ENCODE peak calls at places on chromosomes 7 and 10, in five cellular contexts. X is A549, T is HepG2, S is H1, W is K562. I is an unnamed sample. For H3K9me3, the result is how much of the 10 kb centered on the place peaks cover.

GRCh38 chr7:105808703-105809590 is 67.5 kb downstream of the ATXN7L1 start:
- DNase-seq in W (peak), S (no peak), X (peak), T (no peak), I (peak)

GRCh38 chr10:14032406-14032998 is 298.2 kb downstream of the FRMD4A start:
- DNase-seq in T (no peak), W (peak), X (no peak), S (peak), I (peak)

GRCh38 chr10:6204341-6205191 is 1.8 kb downstream of the PFKFB3 start:
- DNase-seq in S (no peak), X (peak), W (no peak), T (no peak), I (peak)

GRCh38 chr10:131090761-131091661 is 220.5 kb downstream of the TCERG1L start:
- DNase-seq in W (no peak), S (no peak), T (no peak), X (no peak), I (no peak)

GRCh38 chr7:8160250-8160649 is 101.7 kb downstream of the ICA1 start:
- DNase-seq in T (no peak), W (no peak), X (no peak), S (no peak), I (no peak)

GRCh38 chr7:42285383-42285824 is 48.4 kb upstream of the GLI3 start:
- DNase-seq in W (no peak), X (no peak), S (no peak), T (no peak), I (no peak)

GRCh38 chr10:3811331-3811870 is 26.4 kb upstream of the KLF6 start:
- DNase-seq in S (no peak), X (no peak), W (no peak), T (no peak), I (peak)

GRCh38 chr10:68897336-68897741 is 3.8 kb upstream of the DDX50 start:
- DNase-seq in X (peak), S (no peak), W (peak), T (peak), I (peak)

GRCh38 chr10:8136745-8137144 is 82.3 kb downstream of the GATA3 start:
- DNase-seq in T (no peak), W (no peak), S (no peak), X (no peak), I (no peak)

GRCh38 chr10:8129438-8129837 is 75.0 kb downstream of the GATA3 start:
- DNase-seq in X (no peak), W (no peak), T (no peak), S (no peak), I (no peak)

GRCh38 chr10:8133146-8133545 is 78.7 kb downstream of the GATA3 start:
- DNase-seq in T (no peak), W (no peak), X (no peak), S (no peak), I (no peak)

GRCh38 chr10:8128511-8128910 is 74.0 kb downstream of the GATA3 start:
- DNase-seq in W (no peak), S (no peak), X (no peak), T (no peak), I (no peak)

GRCh38 chr10:8130973-8131911 is 76.8 kb downstream of the GATA3 start:
- DNase-seq in S (no peak), T (no peak), X (peak), W (no peak), I (peak)
- TF ChIP-seq JUN in S (no peak), T (no peak), X (no peak), W (no peak), I (peak)

DNA sequence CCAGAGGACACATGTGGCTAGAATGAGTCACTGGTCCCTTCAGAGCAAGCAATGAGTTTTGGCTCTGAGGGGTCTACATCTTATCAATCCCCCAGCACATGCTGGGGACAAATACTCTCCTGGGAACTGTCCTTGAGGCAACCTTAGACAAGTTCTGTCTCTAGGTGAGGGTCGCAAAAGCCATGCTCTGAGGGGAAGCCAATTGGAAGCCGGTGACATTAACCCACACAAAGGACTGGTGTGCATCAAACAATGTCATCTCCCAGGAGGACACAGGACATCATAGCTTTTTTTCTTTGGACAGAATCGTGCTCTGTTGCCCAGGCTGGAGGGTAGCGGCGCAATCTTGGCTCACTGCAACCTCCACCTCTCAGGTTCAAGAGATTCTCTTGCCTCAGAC is 111.6 kb upstream of the ZNF722 start:
- DNase-seq in X (no peak), S (no peak), W (no peak), T (no peak), I (no peak)
- H3K9me3 ChIP-seq in X (under half), S (half or more), W (under half), T (half or more), I (under half)

GRCh38 chr10:114388275-114388674 is 16.0 kb downstream of the AFAP1L2 start:
- DNase-seq in W (no peak), S (no peak), T (no peak), X (no peak), I (no peak)
- H3K27ac ChIP-seq in W (no peak), S (no peak), T (no peak), X (peak), I (no peak)

GRCh38 chr10:60572511-60573194 is 183.0 kb upstream of the ANK3 start:
- DNase-seq in T (peak), S (peak), X (no peak), W (no peak), I (peak)
- TF ChIP-seq JUN in T (no peak), S (no peak), X (no peak), W (no peak), I (no peak)

GRCh38 chr7:111796671-111797070 is 234.4 kb upstream of the IMMP2L start:
- DNase-seq in X (peak), T (no peak), W (peak), S (no peak), I (no peak)
- H3K9me3 ChIP-seq in X (under half), T (under half), W (under half), S (under half), I (under half)

DNA sequence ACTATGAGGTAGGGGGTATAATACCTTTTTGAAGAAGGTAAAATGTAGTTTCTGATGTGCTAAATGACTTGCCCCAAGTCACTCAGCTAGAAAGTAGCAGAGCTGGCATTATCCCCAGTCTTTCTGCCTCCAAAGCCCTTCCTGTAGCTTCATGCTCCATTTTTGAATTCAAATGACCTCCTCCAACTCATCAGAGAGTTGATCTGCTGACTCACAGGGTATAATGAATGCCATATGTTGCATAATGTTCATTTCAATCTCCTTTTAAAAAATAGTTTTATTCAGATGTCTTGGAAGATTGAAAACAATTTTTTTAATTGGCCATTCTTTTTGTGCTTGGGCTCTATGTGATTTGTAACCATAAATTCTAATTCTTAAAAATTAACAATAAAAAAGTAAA is 272.8 kb upstream of the IMMP2L start:
- DNase-seq in S (no peak), T (no peak), W (no peak), X (no peak), I (peak)
- H3K27ac ChIP-seq in S (no peak), T (no peak), W (no peak), X (no peak), I (peak)

DNA sequence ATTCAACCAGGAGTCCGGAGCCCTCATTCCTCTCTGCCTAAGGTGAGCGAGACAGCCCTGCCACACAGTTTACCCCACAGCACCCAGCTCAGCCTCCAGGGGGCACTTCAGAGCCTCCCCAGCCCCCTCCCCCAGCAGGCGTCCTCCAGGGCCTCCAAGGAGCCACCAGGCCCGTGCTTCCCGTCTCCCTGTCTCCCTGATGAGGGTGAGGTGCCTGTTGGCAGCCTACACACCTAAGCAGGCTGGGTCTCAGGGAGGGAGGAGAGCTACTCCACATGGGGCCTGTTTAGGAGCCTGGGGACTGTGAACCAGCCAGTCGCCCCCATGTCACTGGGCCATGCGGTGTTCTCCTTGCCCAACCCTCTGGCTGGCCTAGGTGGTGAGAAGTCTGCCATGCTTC is 28.9 kb upstream of the TRIM8 start:
- DNase-seq in S (no peak), T (no peak), W (peak), X (peak), I (peak)
- TF ChIP-seq JUN in S (no peak), T (no peak), W (no peak), X (no peak), I (no peak)

GRCh38 chr7:134086998-134087735 is 40.0 kb upstream of the LRGUK start:
- DNase-seq in S (no peak), T (no peak), X (no peak), W (no peak), I (no peak)
- H3K9me3 ChIP-seq in S (under half), T (under half), X (under half), W (under half), I (under half)

GRCh38 chr7:87561702-87562101 is 39.0 kb downstream of the ABCB1 start:
- DNase-seq in S (no peak), X (no peak), T (no peak), W (no peak), I (no peak)
- H3K27ac ChIP-seq in S (no peak), X (no peak), T (no peak), W (no peak), I (no peak)